ENCODE peak calls at places on chromosomes 13 and 19, in seven cellular contexts. Z is ascending aorta; C is pancreas; X is cardiac fibroblast; T is naive thymus-derived CD4-positive, alpha-beta T cell; N is ovary; V is effector memory CD4-positive, alpha-beta T cell. I is an unnamed sample.
A peak's percentile ranks its signal among the peaks of the same experiment; 100 is the strongest.

GRCh38 chr13:43769552-43769951 is 17.2 kb downstream of the ENOX1 start:
- DNase-seq in T (no peak), X (no peak), C (no peak), Z (no peak), V (no peak), N (no peak), I (no peak)

GRCh38 chr13:37319041-37319443 is 213.6 kb upstream of the CSNK1A1L start:
- DNase-seq in C (no peak), N (no peak), T (no peak), Z (no peak), V (no peak), X (no peak), I (no peak)

GRCh38 chr13:95874286-95874685 is 178.9 kb downstream of the UGGT2 start:
- DNase-seq in T (no peak), N (no peak), V (no peak), C (no peak), X (no peak), Z (no peak), I (no peak)

GRCh38 chr19:46697142-46697960 is 19.6 kb downstream of the PRKD2 start:
- DNase-seq in Z (peak; percentile 87), C (peak; percentile 94), V (no peak), N (peak; percentile 96), X (peak; percentile 67), T (no peak), I (peak; percentile 58)

GRCh38 chr13:97254809-97255208 is 32.7 kb downstream of the MBNL2 start:
- DNase-seq in X (peak; percentile 78), V (no peak), C (no peak), T (no peak), N (no peak), Z (no peak), I (no peak)

GRCh38 chr19:53977991-53978731 is 13.3 kb upstream of the CACNG6 start:
- DNase-seq in V (no peak), N (no peak), Z (peak; percentile 67), X (peak; percentile 97), T (no peak), C (no peak), I (peak; percentile 10)

GRCh38 chr13:102914629-102914935 is 68.8 kb downstream of the ERCC5 start:
- DNase-seq in N (no peak), C (no peak), T (no peak), V (no peak), X (no peak), Z (no peak), I (no peak)

GRCh38 chr13:41915096-41915495 is 45.8 kb downstream of the VWA8 start:
- DNase-seq in T (no peak), C (no peak), V (no peak), N (no peak), Z (no peak), X (peak; percentile 34), I (no peak)

GRCh38 chr19:19067276-19068072 is 3.7 kb downstream of the SLC25A42 start:
- DNase-seq in C (no peak), Z (no peak), V (no peak), N (no peak), T (no peak), X (peak; percentile 34), I (no peak)

GRCh38 chr13:99895428-99895998 is 76.1 kb downstream of the ZIC5 start:
- DNase-seq in T (no peak), N (no peak), Z (no peak), X (no peak), C (peak; percentile 45), V (no peak), I (no peak)

GRCh38 chr19:16106121-16106520 is 5.6 kb upstream of the RAB8A start:
- DNase-seq in N (no peak), V (no peak), Z (no peak), C (no peak), T (no peak), X (peak; percentile 62), I (no peak)

GRCh38 chr19:6516659-6517291 is 14.1 kb upstream of the TNFSF9 start:
- DNase-seq in V (peak; percentile 82), N (peak; percentile 89), Z (peak; percentile 90), C (peak; percentile 96), X (peak; percentile 84), T (peak; percentile 85), I (peak; percentile 92)

GRCh38 chr19:10471909-10472308 is 31.2 kb downstream of the KEAP1 start:
- DNase-seq in Z (no peak), N (no peak), X (peak; percentile 65), V (no peak), T (peak; percentile 25), C (no peak), I (peak; percentile 23)

GRCh38 chr13:104487006-104487405 is 1420.8 kb upstream of the SLC10A2 start:
- DNase-seq in N (no peak), C (no peak), Z (no peak), V (no peak), X (no peak), T (no peak), I (no peak)

GRCh38 chr19:53102701-53103140 is 501 bp downstream of the ZNF160 start:
- DNase-seq in Z (no peak), C (peak; percentile 70), V (peak; percentile 15), T (peak; percentile 20), X (peak; percentile 51), N (peak; percentile 57), I (peak; percentile 62)

GRCh38 chr19:7645159-7645558 is 8.2 kb downstream of the STXBP2 start:
- DNase-seq in X (no peak), C (peak; percentile 66), Z (no peak), T (no peak), N (no peak), V (no peak), I (no peak)

GRCh38 chr13:54312885-54313284 is 1284.3 kb downstream of the OLFM4 start:
- DNase-seq in T (no peak), C (peak; percentile 58), N (no peak), Z (no peak), V (no peak), X (no peak), I (no peak)

GRCh38 chr13:94009696-94010095 is 469.8 kb downstream of the DCT start:
- DNase-seq in V (no peak), X (peak; percentile 63), N (no peak), C (no peak), T (no peak), Z (no peak), I (no peak)

GRCh38 chr19:41926028-41926860 is 2.0 kb downstream of the ERFL start:
- DNase-seq in C (peak; percentile 35), Z (no peak), V (no peak), T (no peak), N (no peak), X (no peak), I (no peak)

GRCh38 chr19:11708457-11708856 is 30.3 kb downstream of the ZNF823 start:
- DNase-seq in C (no peak), T (no peak), V (no peak), Z (no peak), N (no peak), X (no peak), I (no peak)

GRCh38 chr19:48815870-48816501 is 5.2 kb upstream of the BCAT2 start:
- DNase-seq in Z (no peak), X (peak; percentile 20), T (no peak), V (no peak), N (no peak), C (no peak), I (no peak)

GRCh38 chr19:48813123-48813911 is 2.5 kb upstream of the BCAT2 start:
- DNase-seq in N (peak; percentile 55), C (no peak), X (no peak), V (no peak), T (no peak), Z (no peak), I (no peak)

GRCh38 chr19:48810151-48810550 is 678 bp downstream of the BCAT2 start:
- DNase-seq in N (no peak), T (no peak), Z (no peak), V (no peak), X (no peak), C (no peak), I (peak; percentile 26)

GRCh38 chr19:48814895-48815294 is 4.1 kb upstream of the BCAT2 start:
- DNase-seq in N (no peak), C (no peak), T (no peak), Z (no peak), X (no peak), V (no peak), I (no peak)

DNA sequence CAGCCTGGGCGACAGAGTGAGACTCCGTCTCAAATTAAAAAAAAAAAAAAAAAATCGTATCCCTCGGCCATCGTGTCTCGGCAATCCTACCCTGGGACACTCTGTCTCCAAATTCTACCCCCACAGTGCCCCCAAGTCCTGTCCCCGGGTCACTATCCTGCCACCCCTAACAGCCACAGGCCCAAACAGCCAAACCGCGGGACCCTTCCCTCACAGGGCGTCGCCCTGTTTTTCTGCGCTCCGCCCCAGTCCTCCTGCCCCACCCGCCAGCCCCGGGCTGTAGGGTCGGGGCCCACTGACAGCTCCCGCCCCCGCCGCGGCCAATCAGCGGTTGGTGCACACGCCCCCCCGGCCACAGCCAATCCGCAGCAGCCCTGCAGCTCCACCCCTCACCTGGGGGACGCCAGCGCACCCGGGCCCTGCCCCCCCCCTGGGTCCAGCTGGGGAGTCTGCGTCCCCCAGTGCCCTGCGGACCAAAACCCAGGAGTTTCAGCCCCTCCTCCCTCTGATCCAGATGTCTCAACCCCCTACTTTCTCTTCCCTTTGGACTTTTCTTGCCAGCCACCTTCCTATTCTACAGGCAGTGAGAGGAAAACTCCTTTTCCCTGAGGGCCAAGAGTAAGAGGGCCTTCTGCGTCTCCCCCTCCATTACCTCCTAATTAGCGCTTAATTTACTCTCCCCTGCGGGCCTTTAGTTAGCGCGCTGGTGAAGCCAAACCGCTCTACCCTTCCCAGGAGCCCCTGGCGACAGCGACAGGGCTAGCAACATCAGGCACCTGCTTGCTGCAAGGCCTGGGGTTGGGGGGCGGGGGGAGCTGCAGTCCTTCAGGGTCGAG is 1.5 kb upstream of the BCAT2 start:
- DNase-seq in Z (peak; percentile 94), N (peak; percentile 98), T (peak; percentile 44), X (peak; percentile 38), V (peak; percentile 44), C (peak; percentile 98), I (no peak)
- H3K4me3 ChIP-seq in Z (peak overlapping the region; percentile 71), N (peak overlapping the region; percentile 81), T (no peak overlapping the region), X (peak overlapping the region; percentile 40), V (no peak overlapping the region), C (peak overlapping the region; percentile 69), I (no peak overlapping the region)

DNA sequence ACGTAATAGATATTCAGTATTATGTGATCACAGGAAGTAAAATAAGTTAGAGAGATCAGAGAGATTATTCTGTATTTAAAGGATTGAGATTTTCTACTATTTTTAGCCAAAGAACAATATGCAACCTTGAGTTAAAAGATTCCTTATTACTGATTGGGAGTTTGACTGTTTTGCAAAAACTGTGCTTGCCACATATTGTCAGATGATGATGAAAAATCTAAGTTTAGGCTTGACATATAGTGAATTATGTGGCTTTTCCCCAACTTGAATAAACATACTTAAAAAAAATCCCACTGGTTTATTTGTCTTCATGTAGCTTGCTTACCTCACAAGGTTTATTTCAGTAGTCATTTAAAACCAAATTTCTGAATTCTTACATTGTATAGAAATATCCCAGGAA is 194.4 kb downstream of the KCNRG start:
- DNase-seq in X (peak; percentile 49), Z (no peak), C (no peak), N (no peak), T (no peak), V (no peak), I (no peak)
- H3K4me3 ChIP-seq in X (no peak overlapping the region), Z (no peak overlapping the region), C (no peak overlapping the region), N (no peak overlapping the region), T (no peak overlapping the region), V (no peak overlapping the region), I (no peak overlapping the region)

GRCh38 chr19:40797166-40797962 is 1.6 kb upstream of the EGLN2 start:
- DNase-seq in V (no peak), X (no peak), Z (no peak), N (no peak), T (no peak), C (no peak), I (no peak)
- H3K4me3 ChIP-seq in V (no peak overlapping the region), X (no peak overlapping the region), Z (peak overlapping the region; percentile 99), N (no peak overlapping the region), T (peak overlapping the region; percentile 77), C (no peak overlapping the region), I (no peak overlapping the region)

GRCh38 chr19:50555447-50556235 is 12.6 kb downstream of the LRRC4B start:
- DNase-seq in Z (no peak), V (no peak), X (no peak), C (no peak), N (no peak), T (no peak), I (no peak)
- H3K4me3 ChIP-seq in Z (peak overlapping the region; percentile 64), V (peak overlapping the region; percentile 56), X (peak overlapping the region; percentile 42), C (no peak overlapping the region), N (no peak overlapping the region), T (no peak overlapping the region), I (no peak overlapping the region)